ENCODE peak calls at places on chromosomes 4 and X, in seven cellular contexts. One of them, this sample, is unnamed.

GRCh38 chr4:40843696-40844095 is 93.9 kb downstream of the NSUN7 start:
- DNase-seq in nephron progenitor cell: no peak
- DNase-seq in WTC11: peak
- DNase-seq in dorsolateral prefrontal cortex: no peak
- DNase-seq in astrocyte: no peak
- DNase-seq in bronchial epithelial cell: no peak
- DNase-seq in fibroblast of pulmonary artery: no peak
- DNase-seq in this sample: no peak

GRCh38 chr4:70940134-70940533 is 38.0 kb downstream of the MOB1B start:
- DNase-seq in astrocyte: no peak
- DNase-seq in fibroblast of pulmonary artery: no peak
- DNase-seq in WTC11: no peak
- DNase-seq in bronchial epithelial cell: no peak
- DNase-seq in nephron progenitor cell: no peak
- DNase-seq in dorsolateral prefrontal cortex: no peak
- DNase-seq in this sample: no peak

GRCh38 chr4:100294356-100294755 is 104.1 kb upstream of the DDIT4L start:
- DNase-seq in dorsolateral prefrontal cortex: no peak
- DNase-seq in bronchial epithelial cell: no peak
- DNase-seq in nephron progenitor cell: no peak
- DNase-seq in astrocyte: peak
- DNase-seq in WTC11: no peak
- DNase-seq in fibroblast of pulmonary artery: peak
- DNase-seq in this sample: no peak

GRCh38 chr4:90127223-90127705 is at the start of gene CCSER1:
- DNase-seq in astrocyte: peak
- DNase-seq in WTC11: peak
- DNase-seq in nephron progenitor cell: peak
- DNase-seq in dorsolateral prefrontal cortex: peak
- DNase-seq in fibroblast of pulmonary artery: peak
- DNase-seq in bronchial epithelial cell: peak
- DNase-seq in this sample: peak

GRCh38 chr4:188008377-188008776 is 12.8 kb downstream of the ZFP42 start:
- DNase-seq in astrocyte: peak
- DNase-seq in fibroblast of pulmonary artery: peak
- DNase-seq in bronchial epithelial cell: peak
- DNase-seq in WTC11: no peak
- DNase-seq in dorsolateral prefrontal cortex: no peak
- DNase-seq in nephron progenitor cell: no peak
- DNase-seq in this sample: peak

GRCh38 chr4:67717586-67717985 is 16.6 kb upstream of the UBA6 start:
- DNase-seq in fibroblast of pulmonary artery: no peak
- DNase-seq in astrocyte: no peak
- DNase-seq in nephron progenitor cell: no peak
- DNase-seq in bronchial epithelial cell: no peak
- DNase-seq in dorsolateral prefrontal cortex: no peak
- DNase-seq in WTC11: no peak
- DNase-seq in this sample: no peak

GRCh38 chr4:76950846-76951321 is 1.3 kb downstream of the SEPTIN11 start:
- DNase-seq in bronchial epithelial cell: peak
- DNase-seq in nephron progenitor cell: peak
- DNase-seq in WTC11: no peak
- DNase-seq in fibroblast of pulmonary artery: peak
- DNase-seq in astrocyte: peak
- DNase-seq in dorsolateral prefrontal cortex: no peak
- DNase-seq in this sample: peak

GRCh38 chrX:28135378-28136047 is 154.3 kb upstream of the DCAF8L1 start:
- DNase-seq in dorsolateral prefrontal cortex: no peak
- DNase-seq in bronchial epithelial cell: peak
- DNase-seq in nephron progenitor cell: no peak
- DNase-seq in fibroblast of pulmonary artery: peak
- DNase-seq in astrocyte: peak
- DNase-seq in WTC11: no peak
- DNase-seq in this sample: peak

DNA sequence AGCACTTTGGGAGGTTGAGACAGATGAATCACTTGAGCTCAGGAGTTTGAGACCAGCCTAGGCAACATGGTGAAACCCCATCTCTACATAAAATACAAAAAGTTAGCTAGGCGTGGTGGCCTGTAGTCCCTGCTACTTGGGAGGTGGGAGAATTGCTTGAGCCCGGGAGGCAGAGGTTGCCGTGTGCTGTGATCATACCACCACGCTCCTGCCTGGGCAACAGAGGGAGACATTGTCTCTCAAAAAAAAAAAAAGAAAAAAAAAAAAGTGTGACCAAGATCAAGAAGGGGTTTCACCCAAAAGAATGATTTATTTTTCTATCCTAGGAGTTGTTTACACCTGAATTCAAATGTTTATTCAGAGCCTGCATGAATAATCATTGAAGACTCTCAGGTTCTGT is 572.4 kb upstream of the GALNT7 start:
- DNase-seq in nephron progenitor cell: no peak
- DNase-seq in fibroblast of pulmonary artery: no peak
- DNase-seq in astrocyte: no peak
- DNase-seq in bronchial epithelial cell: no peak
- DNase-seq in dorsolateral prefrontal cortex: no peak
- DNase-seq in WTC11: peak
- DNase-seq in this sample: no peak
- TF ChIP-seq CTCF in nephron progenitor cell: no peak
- TF ChIP-seq CTCF in fibroblast of pulmonary artery: no peak
- TF ChIP-seq CTCF in astrocyte: no peak
- TF ChIP-seq CTCF in bronchial epithelial cell: no peak
- TF ChIP-seq CTCF in dorsolateral prefrontal cortex: no peak
- TF ChIP-seq CTCF in WTC11: no peak
- TF ChIP-seq CTCF in this sample: no peak

GRCh38 chr4:43781125-43781524 is 667.5 kb downstream of the KCTD8 start:
- DNase-seq in bronchial epithelial cell: no peak
- DNase-seq in WTC11: no peak
- DNase-seq in fibroblast of pulmonary artery: no peak
- DNase-seq in nephron progenitor cell: no peak
- DNase-seq in dorsolateral prefrontal cortex: no peak
- DNase-seq in astrocyte: no peak
- DNase-seq in this sample: no peak

GRCh38 chr4:43778187-43778915 is 670.3 kb downstream of the KCTD8 start:
- DNase-seq in nephron progenitor cell: no peak
- DNase-seq in astrocyte: no peak
- DNase-seq in dorsolateral prefrontal cortex: no peak
- DNase-seq in fibroblast of pulmonary artery: no peak
- DNase-seq in WTC11: no peak
- DNase-seq in bronchial epithelial cell: no peak
- DNase-seq in this sample: no peak

DNA sequence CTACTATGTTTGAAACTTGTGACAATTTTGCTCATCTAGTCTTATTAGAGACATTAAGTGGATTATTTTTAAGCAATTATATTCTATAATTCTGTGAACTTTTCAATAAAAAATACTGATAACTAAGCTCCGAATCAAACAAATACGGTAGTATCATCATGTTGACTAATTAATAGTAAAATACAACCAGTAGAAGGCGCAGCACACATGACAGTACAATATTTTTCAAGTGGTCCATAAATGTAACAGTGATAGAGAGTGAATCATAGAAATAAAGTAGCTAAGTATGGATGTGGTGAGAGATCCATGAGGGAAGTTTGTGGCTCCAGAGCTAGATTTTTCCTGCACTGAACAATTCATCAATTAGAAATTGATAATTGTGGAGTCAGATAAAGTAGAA is 666.2 kb downstream of the KCTD8 start:
- DNase-seq in astrocyte: no peak
- DNase-seq in WTC11: no peak
- DNase-seq in fibroblast of pulmonary artery: peak
- DNase-seq in dorsolateral prefrontal cortex: no peak
- DNase-seq in bronchial epithelial cell: no peak
- DNase-seq in nephron progenitor cell: no peak
- DNase-seq in this sample: no peak
- TF ChIP-seq CTCF in astrocyte: no peak
- TF ChIP-seq CTCF in WTC11: no peak
- TF ChIP-seq CTCF in fibroblast of pulmonary artery: no peak
- TF ChIP-seq CTCF in dorsolateral prefrontal cortex: no peak
- TF ChIP-seq CTCF in bronchial epithelial cell: no peak
- TF ChIP-seq CTCF in nephron progenitor cell: no peak
- TF ChIP-seq CTCF in this sample: no peak

GRCh38 chr4:8307714-8308113 is 38.2 kb downstream of the HTRA3 start:
- DNase-seq in astrocyte: no peak
- DNase-seq in WTC11: peak
- DNase-seq in fibroblast of pulmonary artery: no peak
- DNase-seq in dorsolateral prefrontal cortex: no peak
- DNase-seq in nephron progenitor cell: peak
- DNase-seq in bronchial epithelial cell: no peak
- DNase-seq in this sample: no peak

GRCh38 chr4:8304827-8305695 is 35.5 kb downstream of the HTRA3 start:
- DNase-seq in astrocyte: no peak
- DNase-seq in bronchial epithelial cell: no peak
- DNase-seq in dorsolateral prefrontal cortex: no peak
- DNase-seq in WTC11: no peak
- DNase-seq in fibroblast of pulmonary artery: no peak
- DNase-seq in nephron progenitor cell: no peak
- DNase-seq in this sample: no peak

GRCh38 chr4:8305851-8306361 is 36.4 kb downstream of the HTRA3 start:
- DNase-seq in dorsolateral prefrontal cortex: no peak
- DNase-seq in astrocyte: no peak
- DNase-seq in bronchial epithelial cell: no peak
- DNase-seq in nephron progenitor cell: no peak
- DNase-seq in WTC11: peak
- DNase-seq in fibroblast of pulmonary artery: no peak
- DNase-seq in this sample: no peak

GRCh38 chr4:8307126-8307525 is 37.6 kb downstream of the HTRA3 start:
- DNase-seq in nephron progenitor cell: peak
- DNase-seq in dorsolateral prefrontal cortex: no peak
- DNase-seq in fibroblast of pulmonary artery: no peak
- DNase-seq in WTC11: peak
- DNase-seq in astrocyte: no peak
- DNase-seq in bronchial epithelial cell: no peak
- DNase-seq in this sample: no peak

GRCh38 chr4:8306511-8307021 is 37.0 kb downstream of the HTRA3 start:
- DNase-seq in nephron progenitor cell: no peak
- DNase-seq in bronchial epithelial cell: no peak
- DNase-seq in astrocyte: no peak
- DNase-seq in fibroblast of pulmonary artery: peak
- DNase-seq in WTC11: peak
- DNase-seq in dorsolateral prefrontal cortex: no peak
- DNase-seq in this sample: no peak
- TF ChIP-seq CTCF in nephron progenitor cell: no peak
- TF ChIP-seq CTCF in bronchial epithelial cell: no peak
- TF ChIP-seq CTCF in astrocyte: no peak
- TF ChIP-seq CTCF in fibroblast of pulmonary artery: no peak
- TF ChIP-seq CTCF in WTC11: no peak
- TF ChIP-seq CTCF in dorsolateral prefrontal cortex: no peak
- TF ChIP-seq CTCF in this sample: no peak

DNA sequence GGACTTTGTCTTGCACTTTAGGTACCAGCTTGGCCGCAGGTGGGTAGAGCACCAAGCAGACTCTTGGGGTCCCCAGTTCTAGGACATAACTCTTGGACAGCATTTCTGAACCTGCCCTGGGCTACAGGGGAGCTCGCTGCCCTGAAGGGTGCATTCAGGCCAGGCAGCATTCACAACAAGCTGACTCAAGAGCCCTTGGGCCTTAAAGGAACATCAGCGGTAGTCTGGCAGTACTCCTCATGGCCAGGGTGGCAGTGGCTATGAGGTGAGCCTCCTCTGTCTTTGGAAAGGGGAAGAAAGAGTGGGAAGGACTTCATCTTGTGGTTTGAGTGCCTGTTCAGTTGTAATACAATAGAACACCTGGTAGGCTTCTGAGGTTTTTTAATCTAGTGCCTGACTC is 24.8 kb upstream of the SMARCA5 start:
- DNase-seq in dorsolateral prefrontal cortex: no peak
- DNase-seq in bronchial epithelial cell: peak
- DNase-seq in WTC11: no peak
- DNase-seq in astrocyte: no peak
- DNase-seq in nephron progenitor cell: no peak
- DNase-seq in fibroblast of pulmonary artery: no peak
- DNase-seq in this sample: peak
- TF ChIP-seq CTCF in dorsolateral prefrontal cortex: no peak
- TF ChIP-seq CTCF in bronchial epithelial cell: no peak
- TF ChIP-seq CTCF in WTC11: no peak
- TF ChIP-seq CTCF in astrocyte: no peak
- TF ChIP-seq CTCF in nephron progenitor cell: no peak
- TF ChIP-seq CTCF in fibroblast of pulmonary artery: no peak
- TF ChIP-seq CTCF in this sample: no peak

GRCh38 chr4:140305053-140305452 is 68.4 kb upstream of the SCOC start:
- DNase-seq in bronchial epithelial cell: peak
- DNase-seq in dorsolateral prefrontal cortex: no peak
- DNase-seq in astrocyte: peak
- DNase-seq in fibroblast of pulmonary artery: no peak
- DNase-seq in nephron progenitor cell: no peak
- DNase-seq in WTC11: no peak
- DNase-seq in this sample: peak
- TF ChIP-seq CTCF in bronchial epithelial cell: no peak
- TF ChIP-seq CTCF in dorsolateral prefrontal cortex: no peak
- TF ChIP-seq CTCF in astrocyte: no peak
- TF ChIP-seq CTCF in fibroblast of pulmonary artery: no peak
- TF ChIP-seq CTCF in nephron progenitor cell: no peak
- TF ChIP-seq CTCF in WTC11: no peak
- TF ChIP-seq CTCF in this sample: no peak

This sample was measured in epithelial cell of esophagus.